ENCODE peak calls at places on chromosomes 3 and 15, in six cellular contexts. X is ELF-1, F is HTR-8/SVneo, O is natural killer cell, L is NCI-H1092, C is AG08395. H is an unnamed sample.

GRCh38 chr3:66817946-66818557 is 180.1 kb upstream of the KBTBD8 start:
- DNase-seq in L (no peak), X (no peak), F (no peak), O (no peak), C (no peak), H (no peak)

GRCh38 chr15:85494035-85494793 is 113.8 kb downstream of the AKAP13 start:
- DNase-seq in O (no peak), C (peak; percentile 89), F (peak; percentile 66), L (no peak), X (no peak), H (peak; percentile 30)

GRCh38 chr3:195442573-195443390 is at the start of gene ACAP2:
- DNase-seq in F (peak; percentile 99), L (peak; percentile 98), O (peak; percentile 99), X (peak; percentile 100), C (peak; percentile 100), H (peak; percentile 98)

GRCh38 chr3:100813828-100814227 is 104.5 kb downstream of the TFG start:
- DNase-seq in C (no peak), L (no peak), O (no peak), X (no peak), F (no peak), H (no peak)

GRCh38 chr3:72829701-72830100 is 18.5 kb downstream of the SHQ1 start:
- DNase-seq in O (no peak), C (peak; percentile 15), X (no peak), L (no peak), F (no peak), H (no peak)

GRCh38 chr3:42080452-42080872 is 10.7 kb upstream of the TRAK1 start:
- DNase-seq in F (peak; percentile 38), L (no peak), X (peak; percentile 67), O (no peak), C (peak; percentile 56), H (peak; percentile 11)

GRCh38 chr3:72282918-72283317 is 498.0 kb upstream of the PROK2 start:
- DNase-seq in O (no peak), X (no peak), L (no peak), F (no peak), C (no peak), H (no peak)

GRCh38 chr3:175193815-175194518 is 334.8 kb downstream of the NAALADL2 start:
- DNase-seq in L (no peak), X (no peak), O (no peak), C (peak; percentile 6), F (peak; percentile 21), H (peak; percentile 17)

GRCh38 chr3:13706451-13706850 is 157.5 kb downstream of the FBLN2 start:
- DNase-seq in L (no peak), F (no peak), C (no peak), O (peak; percentile 7), X (no peak), H (no peak)

H was measured in amniotic stem cell.